ENCODE peak calls at places on chromosomes 6 and 20, in nine cellular contexts. One of them, this sample, is unnamed.

GRCh38 chr6:154933181-154933827 is 61.8 kb upstream of the TIAM2 start:
- DNase-seq in midbrain: no peak
- DNase-seq in ELR: no peak
- DNase-seq in NCI-H1105: no peak
- DNase-seq in T-helper 1 cell: no peak
- DNase-seq in stimulated activated naive B cell treated with anti-CD40 and anti-IgM and Interleukin-4, amounts not matched to agents 10 μg/mL and 1 μg/mL and 100 μg/mL, for 72 hours: no peak
- DNase-seq in C1 segment of cervical spinal cord: no peak
- DNase-seq in RCC 7860: no peak
- DNase-seq in iPS-NIHi11: no peak
- DNase-seq in this sample: no peak

GRCh38 chr20:31945319-31945718 is 6.5 kb downstream of the PDRG1 start:
- DNase-seq in RCC 7860: no peak
- DNase-seq in midbrain: no peak
- DNase-seq in T-helper 1 cell: no peak
- DNase-seq in ELR: no peak
- DNase-seq in stimulated activated naive B cell treated with anti-CD40 and anti-IgM and Interleukin-4, amounts not matched to agents 10 μg/mL and 1 μg/mL and 100 μg/mL, for 72 hours: no peak
- DNase-seq in iPS-NIHi11: no peak
- DNase-seq in NCI-H1105: no peak
- DNase-seq in C1 segment of cervical spinal cord: no peak
- DNase-seq in this sample: no peak

GRCh38 chr6:147522597-147522996 is 14.1 kb downstream of the SAMD5 start:
- DNase-seq in iPS-NIHi11: no peak
- DNase-seq in C1 segment of cervical spinal cord: no peak
- DNase-seq in NCI-H1105: no peak
- DNase-seq in midbrain: no peak
- DNase-seq in RCC 7860: no peak
- DNase-seq in T-helper 1 cell: no peak
- DNase-seq in stimulated activated naive B cell treated with anti-CD40 and anti-IgM and Interleukin-4, amounts not matched to agents 10 μg/mL and 1 μg/mL and 100 μg/mL, for 72 hours: no peak
- DNase-seq in ELR: no peak
- DNase-seq in this sample: no peak

GRCh38 chr20:10611357-10611756 is 62.4 kb downstream of the JAG1 start:
- DNase-seq in ELR: peak
- DNase-seq in NCI-H1105: no peak
- DNase-seq in iPS-NIHi11: peak
- DNase-seq in T-helper 1 cell: no peak
- DNase-seq in midbrain: no peak
- DNase-seq in RCC 7860: no peak
- DNase-seq in stimulated activated naive B cell treated with anti-CD40 and anti-IgM and Interleukin-4, amounts not matched to agents 10 μg/mL and 1 μg/mL and 100 μg/mL, for 72 hours: no peak
- DNase-seq in C1 segment of cervical spinal cord: no peak
- DNase-seq in this sample: peak

GRCh38 chr6:38977101-38977500 is 71.5 kb upstream of the GLP1R start:
- DNase-seq in midbrain: no peak
- DNase-seq in iPS-NIHi11: no peak
- DNase-seq in NCI-H1105: no peak
- DNase-seq in RCC 7860: no peak
- DNase-seq in T-helper 1 cell: no peak
- DNase-seq in C1 segment of cervical spinal cord: no peak
- DNase-seq in stimulated activated naive B cell treated with anti-CD40 and anti-IgM and Interleukin-4, amounts not matched to agents 10 μg/mL and 1 μg/mL and 100 μg/mL, for 72 hours: no peak
- DNase-seq in ELR: no peak
- DNase-seq in this sample: no peak

GRCh38 chr6:121491576-121491975 is 56.1 kb downstream of the GJA1 start:
- DNase-seq in T-helper 1 cell: no peak
- DNase-seq in NCI-H1105: no peak
- DNase-seq in midbrain: no peak
- DNase-seq in ELR: no peak
- DNase-seq in C1 segment of cervical spinal cord: no peak
- DNase-seq in RCC 7860: no peak
- DNase-seq in iPS-NIHi11: no peak
- DNase-seq in stimulated activated naive B cell treated with anti-CD40 and anti-IgM and Interleukin-4, amounts not matched to agents 10 μg/mL and 1 μg/mL and 100 μg/mL, for 72 hours: no peak
- DNase-seq in this sample: no peak

GRCh38 chr20:1451092-1451491 is 15.6 kb downstream of the NSFL1C start:
- DNase-seq in midbrain: no peak
- DNase-seq in T-helper 1 cell: no peak
- DNase-seq in iPS-NIHi11: no peak
- DNase-seq in C1 segment of cervical spinal cord: no peak
- DNase-seq in NCI-H1105: no peak
- DNase-seq in stimulated activated naive B cell treated with anti-CD40 and anti-IgM and Interleukin-4, amounts not matched to agents 10 μg/mL and 1 μg/mL and 100 μg/mL, for 72 hours: no peak
- DNase-seq in RCC 7860: no peak
- DNase-seq in ELR: peak
- DNase-seq in this sample: no peak

GRCh38 chr6:110999634-111000270 is 17.9 kb downstream of the RPF2 start:
- DNase-seq in T-helper 1 cell: no peak
- DNase-seq in ELR: peak
- DNase-seq in RCC 7860: peak
- DNase-seq in C1 segment of cervical spinal cord: no peak
- DNase-seq in midbrain: peak
- DNase-seq in iPS-NIHi11: no peak
- DNase-seq in stimulated activated naive B cell treated with anti-CD40 and anti-IgM and Interleukin-4, amounts not matched to agents 10 μg/mL and 1 μg/mL and 100 μg/mL, for 72 hours: no peak
- DNase-seq in NCI-H1105: peak
- DNase-seq in this sample: no peak

GRCh38 chr6:134379086-134379485 is 61.2 kb upstream of the SGK1 start:
- DNase-seq in NCI-H1105: no peak
- DNase-seq in stimulated activated naive B cell treated with anti-CD40 and anti-IgM and Interleukin-4, amounts not matched to agents 10 μg/mL and 1 μg/mL and 100 μg/mL, for 72 hours: peak
- DNase-seq in midbrain: no peak
- DNase-seq in iPS-NIHi11: peak
- DNase-seq in C1 segment of cervical spinal cord: no peak
- DNase-seq in T-helper 1 cell: no peak
- DNase-seq in RCC 7860: no peak
- DNase-seq in ELR: no peak
- DNase-seq in this sample: no peak

This sample was measured in SK-N-SH.